ENCODE peak calls at places on chromosomes 13 and 19, in ten cellular contexts. R is HepG2, D is GM13976, T is amygdala, Q is tibial nerve, L is EL, Y is heart left ventricle, Z is nephron progenitor cell, U is LoVo, I is activated T-cell treated with anti-CD3 and anti-CD28 coated beads for 1 hour. A is an unnamed sample.

GRCh38 chr13:50358221-50358620 is 343.0 kb downstream of the KCNRG start:
- DNase-seq in R (no peak), D (no peak), T (no peak), Q (no peak), L (no peak), Y (no peak), Z (no peak), U (no peak), I (no peak), A (no peak)

GRCh38 chr19:30733826-30734550 is 361.8 kb downstream of the ZNF536 start:
- DNase-seq in R (no peak), D (no peak), T (peak; percentile 18), Q (no peak), L (no peak), Y (no peak), Z (peak; percentile 14), U (no peak), I (no peak), A (no peak)

GRCh38 chr19:41941410-41942202 is 13.4 kb upstream of the ERFL start:
- DNase-seq in R (no peak), D (no peak), T (no peak), Q (no peak), L (no peak), Y (no peak), Z (no peak), U (no peak), I (no peak), A (no peak)

GRCh38 chr13:52158629-52159158 is 703 bp downstream of the NEK3 start:
- DNase-seq in R (no peak), D (no peak), T (peak; percentile 49), Q (no peak), L (peak; percentile 44), Y (peak; percentile 42), Z (no peak), U (peak; percentile 33), I (peak; percentile 0), A (no peak)

GRCh38 chr13:103030776-103031175 is 35.4 kb downstream of the SLC10A2 start:
- DNase-seq in R (no peak), D (peak; percentile 28), T (no peak), Q (no peak), L (no peak), Y (no peak), Z (no peak), U (no peak), I (no peak), A (no peak)

GRCh38 chr13:65881561-65882155 is 1348.5 kb downstream of the PCDH9 start:
- DNase-seq in R (no peak), D (no peak), T (no peak), Q (no peak), L (no peak), Y (no peak), Z (no peak), U (no peak), I (no peak), A (no peak)

GRCh38 chr19:29528946-29529645 is 3.3 kb downstream of the VSTM2B start:
- DNase-seq in R (no peak), D (no peak), T (no peak), Q (no peak), L (no peak), Y (peak; percentile 17), Z (no peak), U (no peak), I (no peak), A (no peak)

GRCh38 chr19:5254944-5255343 is 85.7 kb downstream of the PTPRS start:
- DNase-seq in R (no peak), D (no peak), T (no peak), Q (no peak), L (no peak), Y (no peak), Z (no peak), U (no peak), I (no peak), A (no peak)

GRCh38 chr13:29707876-29708543 is 112.5 kb upstream of the SLC7A1 start:
- DNase-seq in R (peak; percentile 44), D (peak; percentile 56), T (peak; percentile 17), Q (no peak), L (peak; percentile 70), Y (no peak), Z (no peak), U (no peak), I (peak; percentile 12), A (no peak)

GRCh38 chr13:48491423-48492122 is 41.3 kb downstream of the RCBTB2 start:
- DNase-seq in R (no peak), D (no peak), T (no peak), Q (no peak), L (peak; percentile 37), Y (no peak), Z (no peak), U (no peak), I (no peak), A (no peak)

GRCh38 chr19:17944301-17944700 is 11.5 kb downstream of the CCDC124 start:
- DNase-seq in R (no peak), D (no peak), T (no peak), Q (no peak), L (peak; percentile 84), Y (peak; percentile 54), Z (no peak), U (no peak), I (no peak), A (no peak)

GRCh38 chr13:106117035-106117434 is 418.4 kb downstream of the EFNB2 start:
- DNase-seq in R (no peak), D (no peak), T (no peak), Q (no peak), L (peak; percentile 27), Y (no peak), Z (no peak), U (no peak), I (no peak), A (no peak)

GRCh38 chr13:84844473-84844872 is 954.7 kb downstream of the SLITRK6 start:
- DNase-seq in R (peak; percentile 1), D (no peak), T (no peak), Q (no peak), L (peak; percentile 38), Y (no peak), Z (no peak), U (peak; percentile 4), I (no peak), A (no peak)

GRCh38 chr19:2251577-2252480 is 2.7 kb downstream of the AMH start:
- DNase-seq in R (no peak), D (no peak), T (no peak), Q (no peak), L (no peak), Y (no peak), Z (no peak), U (no peak), I (no peak), A (peak; percentile 41)

GRCh38 chr19:9130965-9131364 is 4.2 kb upstream of the OR7G3 start:
- DNase-seq in R (no peak), D (no peak), T (no peak), Q (no peak), L (no peak), Y (no peak), Z (no peak), U (no peak), I (no peak), A (no peak)

GRCh38 chr13:113542751-113543424 is 41.7 kb upstream of the TFDP1 start:
- DNase-seq in R (no peak), D (no peak), T (no peak), Q (no peak), L (no peak), Y (no peak), Z (peak; percentile 75), U (no peak), I (no peak), A (no peak)

GRCh38 chr13:97179501-97179900 is 42.6 kb upstream of the MBNL2 start:
- DNase-seq in R (no peak), D (no peak), T (no peak), Q (no peak), L (no peak), Y (no peak), Z (no peak), U (no peak), I (no peak), A (no peak)

GRCh38 chr13:44465318-44465717 is 91.7 kb downstream of the SERP2 start:
- DNase-seq in R (no peak), D (no peak), T (no peak), Q (no peak), L (no peak), Y (no peak), Z (no peak), U (no peak), I (no peak), A (no peak)

GRCh38 chr19:4583961-4584669 is 24.6 kb upstream of the SEMA6B start:
- DNase-seq in R (peak; percentile 97), D (peak; percentile 67), T (peak; percentile 41), Q (no peak), L (no peak), Y (no peak), Z (peak; percentile 82), U (peak; percentile 49), I (no peak), A (no peak)

GRCh38 chr13:24282256-24282655 is 27.1 kb upstream of the C1QTNF9 start:
- DNase-seq in R (no peak), D (no peak), T (no peak), Q (no peak), L (no peak), Y (no peak), Z (no peak), U (no peak), I (no peak), A (no peak)

GRCh38 chr19:11152318-11153062 is 3.1 kb downstream of the SPC24 start:
- DNase-seq in R (no peak), D (no peak), T (no peak), Q (peak; percentile 58), L (peak; percentile 74), Y (peak; percentile 90), Z (no peak), U (no peak), I (no peak), A (no peak)

GRCh38 chr19:35549174-35549788 is 3.9 kb downstream of the TMEM147 start:
- DNase-seq in R (peak; percentile 76), D (peak; percentile 83), T (peak; percentile 8), Q (no peak), L (peak; percentile 70), Y (no peak), Z (peak; percentile 66), U (peak; percentile 67), I (peak; percentile 42), A (peak; percentile 59)

GRCh38 chr13:44989941-44990340 is 603 bp downstream of the GPALPP1 start:
- DNase-seq in R (no peak), D (peak; percentile 31), T (no peak), Q (no peak), L (no peak), Y (no peak), Z (no peak), U (no peak), I (no peak), A (no peak)

GRCh38 chr19:1228161-1228560 is 9.6 kb downstream of the CBARP start:
- DNase-seq in R (no peak), D (no peak), T (no peak), Q (no peak), L (no peak), Y (no peak), Z (no peak), U (no peak), I (no peak), A (no peak)

GRCh38 chr13:112446867-112447266 is 70.7 kb downstream of the SPACA7 start:
- DNase-seq in R (no peak), D (no peak), T (no peak), Q (no peak), L (no peak), Y (no peak), Z (no peak), U (no peak), I (no peak), A (no peak)

A was measured in naive thymus-derived CD4-positive, alpha-beta T cell.